ENCODE peak calls at places on chromosomes 4 and X, in nine cellular contexts. One of them, this sample, is unnamed.

GRCh38 chr4:118760092-118760491 is 74.9 kb downstream of the METTL14 start:
- DNase-seq in dorsolateral prefrontal cortex: no peak
- DNase-seq in T-helper 2 cell: no peak
- DNase-seq in T follicular helper cell: no peak
- DNase-seq in epithelial cell of esophagus: no peak
- DNase-seq in naive B cell: no peak
- DNase-seq in GM20000: no peak
- DNase-seq in CD8-positive, alpha-beta memory T cell: no peak
- DNase-seq in endothelial cell: no peak
- DNase-seq in this sample: no peak

GRCh38 chrX:118603981-118604380 is 108.4 kb downstream of the DOCK11 start:
- DNase-seq in dorsolateral prefrontal cortex: no peak
- DNase-seq in T-helper 2 cell: peak; percentile 19
- DNase-seq in T follicular helper cell: peak; percentile 7
- DNase-seq in epithelial cell of esophagus: peak; percentile 44
- DNase-seq in naive B cell: peak; percentile 25
- DNase-seq in GM20000: peak; percentile 8
- DNase-seq in CD8-positive, alpha-beta memory T cell: peak; percentile 3
- DNase-seq in endothelial cell: peak; percentile 38
- DNase-seq in this sample: peak; percentile 9

GRCh38 chr4:176814770-176815169 is 22.0 kb upstream of the VEGFC start:
- DNase-seq in dorsolateral prefrontal cortex: no peak
- DNase-seq in T-helper 2 cell: no peak
- DNase-seq in T follicular helper cell: no peak
- DNase-seq in epithelial cell of esophagus: no peak
- DNase-seq in naive B cell: no peak
- DNase-seq in GM20000: no peak
- DNase-seq in CD8-positive, alpha-beta memory T cell: no peak
- DNase-seq in endothelial cell: no peak
- DNase-seq in this sample: no peak

GRCh38 chr4:72112514-72113156 is 80.8 kb downstream of the NPFFR2 start:
- DNase-seq in dorsolateral prefrontal cortex: no peak
- DNase-seq in T-helper 2 cell: no peak
- DNase-seq in T follicular helper cell: no peak
- DNase-seq in epithelial cell of esophagus: peak; percentile 96
- DNase-seq in naive B cell: no peak
- DNase-seq in GM20000: peak; percentile 41
- DNase-seq in CD8-positive, alpha-beta memory T cell: no peak
- DNase-seq in endothelial cell: no peak
- DNase-seq in this sample: no peak

GRCh38 chr4:147076179-147076578 is 130.5 kb upstream of the TTC29 start:
- DNase-seq in dorsolateral prefrontal cortex: no peak
- DNase-seq in T-helper 2 cell: no peak
- DNase-seq in T follicular helper cell: no peak
- DNase-seq in epithelial cell of esophagus: peak; percentile 14
- DNase-seq in naive B cell: no peak
- DNase-seq in GM20000: no peak
- DNase-seq in CD8-positive, alpha-beta memory T cell: no peak
- DNase-seq in endothelial cell: no peak
- DNase-seq in this sample: no peak

GRCh38 chr4:2663275-2663674 is 92.9 kb downstream of the TNIP2 start:
- DNase-seq in dorsolateral prefrontal cortex: no peak
- DNase-seq in T-helper 2 cell: no peak
- DNase-seq in T follicular helper cell: no peak
- DNase-seq in epithelial cell of esophagus: no peak
- DNase-seq in naive B cell: no peak
- DNase-seq in GM20000: no peak
- DNase-seq in CD8-positive, alpha-beta memory T cell: no peak
- DNase-seq in endothelial cell: no peak
- DNase-seq in this sample: no peak

GRCh38 chrX:13219990-13220764 is 99.7 kb downstream of the ATXN3L start:
- DNase-seq in dorsolateral prefrontal cortex: no peak
- DNase-seq in T-helper 2 cell: no peak
- DNase-seq in T follicular helper cell: no peak
- DNase-seq in epithelial cell of esophagus: no peak
- DNase-seq in naive B cell: no peak
- DNase-seq in GM20000: no peak
- DNase-seq in CD8-positive, alpha-beta memory T cell: no peak
- DNase-seq in endothelial cell: no peak
- DNase-seq in this sample: no peak

GRCh38 chr4:7384003-7384928 is 50.5 kb downstream of the PSAPL1 start:
- DNase-seq in dorsolateral prefrontal cortex: peak; percentile 25
- DNase-seq in T-helper 2 cell: no peak
- DNase-seq in T follicular helper cell: no peak
- DNase-seq in epithelial cell of esophagus: no peak
- DNase-seq in naive B cell: no peak
- DNase-seq in GM20000: no peak
- DNase-seq in CD8-positive, alpha-beta memory T cell: no peak
- DNase-seq in endothelial cell: peak; percentile 3
- DNase-seq in this sample: no peak

GRCh38 chrX:45807572-45808425 is 607.1 kb upstream of the DIPK2B start:
- DNase-seq in dorsolateral prefrontal cortex: no peak
- DNase-seq in T-helper 2 cell: peak; percentile 25
- DNase-seq in T follicular helper cell: no peak
- DNase-seq in epithelial cell of esophagus: peak; percentile 49
- DNase-seq in naive B cell: no peak
- DNase-seq in GM20000: no peak
- DNase-seq in CD8-positive, alpha-beta memory T cell: no peak
- DNase-seq in endothelial cell: no peak
- DNase-seq in this sample: no peak

GRCh38 chr4:81647388-81647787 is 175.7 kb upstream of the RASGEF1B start:
- DNase-seq in dorsolateral prefrontal cortex: no peak
- DNase-seq in T-helper 2 cell: no peak
- DNase-seq in T follicular helper cell: no peak
- DNase-seq in epithelial cell of esophagus: no peak
- DNase-seq in naive B cell: no peak
- DNase-seq in GM20000: no peak
- DNase-seq in CD8-positive, alpha-beta memory T cell: no peak
- DNase-seq in endothelial cell: no peak
- DNase-seq in this sample: no peak

GRCh38 chr4:131113704-131114103 is 2017.8 kb downstream of the C4orf33 start:
- DNase-seq in dorsolateral prefrontal cortex: no peak
- DNase-seq in T-helper 2 cell: no peak
- DNase-seq in T follicular helper cell: no peak
- DNase-seq in epithelial cell of esophagus: no peak
- DNase-seq in naive B cell: no peak
- DNase-seq in GM20000: no peak
- DNase-seq in CD8-positive, alpha-beta memory T cell: no peak
- DNase-seq in endothelial cell: no peak
- DNase-seq in this sample: no peak

GRCh38 chr4:183905593-183906485 is 732 bp downstream of the STOX2 start:
- DNase-seq in dorsolateral prefrontal cortex: peak; percentile 68
- DNase-seq in T-helper 2 cell: no peak
- DNase-seq in T follicular helper cell: no peak
- DNase-seq in epithelial cell of esophagus: peak; percentile 50
- DNase-seq in naive B cell: no peak
- DNase-seq in GM20000: peak; percentile 56
- DNase-seq in CD8-positive, alpha-beta memory T cell: no peak
- DNase-seq in endothelial cell: peak; percentile 49
- DNase-seq in this sample: no peak

GRCh38 chr4:173420821-173421220 is 21.9 kb upstream of the SCRG1 start:
- DNase-seq in dorsolateral prefrontal cortex: no peak
- DNase-seq in T-helper 2 cell: no peak
- DNase-seq in T follicular helper cell: no peak
- DNase-seq in epithelial cell of esophagus: no peak
- DNase-seq in naive B cell: no peak
- DNase-seq in GM20000: no peak
- DNase-seq in CD8-positive, alpha-beta memory T cell: no peak
- DNase-seq in endothelial cell: no peak
- DNase-seq in this sample: no peak